ENCODE peak calls at places on chromosomes 4 and X, in six cellular contexts. F is heart right ventricle; Y is activated T-cell treated with anti-CD3 and anti-CD28 coated beads, Interleukin-2, amount 50 U/mL, for 4 hours; L is activated CD8-positive, alpha-beta T cell treated with anti-CD3 and anti-CD28 coated beads, Interleukin-2, amount 10 ng/mL, durations not matched to agents 7 days and 5 days; B is SK-N-SH treated with all-trans-retinoic acid at 6 μM for 48 hours; S is IMR-90. Z is an unnamed sample.

GRCh38 chrX:54819201-54819600 is 11.7 kb downstream of the MAGED2 start:
- ATAC-seq in F (no peak), Y (no peak), L (no peak), B (no peak), S (no peak), Z (no peak)

GRCh38 chrX:19814240-19814639 is 73.2 kb downstream of the SH3KBP1 start:
- ATAC-seq in F (no peak), Y (no peak), L (no peak), B (no peak), S (no peak), Z (no peak)

GRCh38 chrX:64842492-64842891 is 133.8 kb downstream of the ZC4H2 start:
- ATAC-seq in F (no peak), Y (peak; percentile 73), L (peak; percentile 75), B (no peak), S (no peak), Z (peak; percentile 74)

GRCh38 chr4:74157116-74157742 is 689 bp upstream of the MTHFD2L start:
- ATAC-seq in F (peak; percentile 12), Y (no peak), L (no peak), B (peak; percentile 5), S (no peak), Z (no peak)

GRCh38 chr4:15413010-15413622 is 14.7 kb upstream of the C1QTNF7 start:
- ATAC-seq in F (peak; percentile 23), Y (no peak), L (peak; percentile 28), B (no peak), S (no peak), Z (no peak)

GRCh38 chr4:81723044-81723884 is 251.6 kb upstream of the RASGEF1B start:
- ATAC-seq in F (no peak), Y (no peak), L (no peak), B (no peak), S (no peak), Z (no peak)

GRCh38 chrX:6029014-6029413 is 199.7 kb downstream of the NLGN4X start:
- ATAC-seq in F (no peak), Y (no peak), L (no peak), B (no peak), S (no peak), Z (no peak)

GRCh38 chrX:37786666-37787337 is 6.9 kb downstream of the CYBB start:
- ATAC-seq in F (no peak), Y (peak; percentile 61), L (peak; percentile 72), B (no peak), S (no peak), Z (peak; percentile 81)

GRCh38 chr4:140163029-140163810 is 9.2 kb upstream of the MAML3 start:
- ATAC-seq in F (no peak), Y (no peak), L (no peak), B (peak; percentile 81), S (peak; percentile 76), Z (no peak)

GRCh38 chrX:10079155-10079711 is 77.5 kb upstream of the CLCN4 start:
- ATAC-seq in F (no peak), Y (no peak), L (no peak), B (no peak), S (no peak), Z (no peak)

GRCh38 chr4:38396091-38396490 is 267.9 kb upstream of the KLF3 start:
- ATAC-seq in F (no peak), Y (no peak), L (no peak), B (no peak), S (no peak), Z (no peak)

GRCh38 chr4:4383085-4383484 is 3.8 kb upstream of the NSG1 start:
- ATAC-seq in F (peak; percentile 68), Y (no peak), L (no peak), B (no peak), S (no peak), Z (no peak)

GRCh38 chr4:188417181-188417580 is 277.9 kb downstream of the TRIML1 start:
- ATAC-seq in F (no peak), Y (no peak), L (no peak), B (peak; percentile 40), S (no peak), Z (no peak)

Z was measured in activated T-helper 17 cell treated with anti-CD3 and anti-CD28 coated beads, Interleukin-2, amount 50 U/mL, for 72 hours.